ENCODE peak calls at places on chromosomes 5 and 9, in nine cellular contexts. One of them, this sample, is unnamed. For H3K9me3, the result is how much of the 10 kb centered on the place peaks cover.

GRCh38 chr9:132572921-132573320 is 9.5 kb upstream of the BARHL1 start:
- DNase-seq in pancreas: no peak
- DNase-seq in heart left ventricle: no peak
- DNase-seq in GM23248: peak
- DNase-seq in HCT116: no peak
- DNase-seq in A673: no peak
- DNase-seq in cardiac muscle cell: peak
- DNase-seq in kidney: peak
- DNase-seq in right cardiac atrium: no peak
- DNase-seq in this sample: no peak

GRCh38 chr5:71938886-71939285 is 168.4 kb upstream of the MAP1B start:
- DNase-seq in pancreas: peak
- DNase-seq in heart left ventricle: no peak
- DNase-seq in GM23248: no peak
- DNase-seq in HCT116: no peak
- DNase-seq in A673: no peak
- DNase-seq in cardiac muscle cell: no peak
- DNase-seq in kidney: no peak
- DNase-seq in right cardiac atrium: peak
- DNase-seq in this sample: no peak

GRCh38 chr9:94900222-94901018 is 173.9 kb downstream of the AOPEP start:
- DNase-seq in pancreas: no peak
- DNase-seq in heart left ventricle: no peak
- DNase-seq in GM23248: peak
- DNase-seq in HCT116: no peak
- DNase-seq in A673: peak
- DNase-seq in cardiac muscle cell: peak
- DNase-seq in kidney: no peak
- DNase-seq in right cardiac atrium: no peak
- DNase-seq in this sample: no peak

GRCh38 chr9:20066120-20066519 is 277.3 kb upstream of the SLC24A2 start:
- DNase-seq in pancreas: no peak
- DNase-seq in heart left ventricle: no peak
- DNase-seq in GM23248: no peak
- DNase-seq in HCT116: no peak
- DNase-seq in A673: peak
- DNase-seq in cardiac muscle cell: no peak
- DNase-seq in kidney: no peak
- DNase-seq in right cardiac atrium: no peak
- DNase-seq in this sample: no peak

GRCh38 chr5:131224387-131225191 is 39.3 kb upstream of the CDC42SE2 start:
- DNase-seq in pancreas: peak
- DNase-seq in heart left ventricle: peak
- DNase-seq in GM23248: no peak
- DNase-seq in HCT116: no peak
- DNase-seq in A673: no peak
- DNase-seq in cardiac muscle cell: no peak
- DNase-seq in kidney: no peak
- DNase-seq in right cardiac atrium: peak
- DNase-seq in this sample: peak

GRCh38 chr9:126491256-126491879 is 122.4 kb upstream of the LMX1B start:
- DNase-seq in pancreas: no peak
- DNase-seq in heart left ventricle: no peak
- DNase-seq in GM23248: peak
- DNase-seq in HCT116: no peak
- DNase-seq in A673: peak
- DNase-seq in cardiac muscle cell: peak
- DNase-seq in kidney: peak
- DNase-seq in right cardiac atrium: peak
- DNase-seq in this sample: no peak

GRCh38 chr5:9898319-9898718 is 268.2 kb upstream of the TAS2R1 start:
- DNase-seq in pancreas: peak
- DNase-seq in heart left ventricle: no peak
- DNase-seq in GM23248: peak
- DNase-seq in HCT116: peak
- DNase-seq in A673: peak
- DNase-seq in cardiac muscle cell: peak
- DNase-seq in kidney: no peak
- DNase-seq in right cardiac atrium: no peak
- DNase-seq in this sample: no peak

GRCh38 chr5:181160144-181160754 is 12.9 kb downstream of the OR2V2 start:
- DNase-seq in pancreas: no peak
- DNase-seq in heart left ventricle: no peak
- DNase-seq in GM23248: peak
- DNase-seq in HCT116: no peak
- DNase-seq in A673: peak
- DNase-seq in cardiac muscle cell: peak
- DNase-seq in kidney: no peak
- DNase-seq in right cardiac atrium: peak
- DNase-seq in this sample: no peak

GRCh38 chr5:177389368-177390169 is 5.3 kb downstream of the SLC34A1 start:
- DNase-seq in pancreas: no peak
- DNase-seq in heart left ventricle: no peak
- DNase-seq in GM23248: peak
- DNase-seq in HCT116: peak
- DNase-seq in A673: no peak
- DNase-seq in cardiac muscle cell: peak
- DNase-seq in kidney: no peak
- DNase-seq in right cardiac atrium: no peak
- DNase-seq in this sample: no peak

GRCh38 chr5:37222181-37222580 is 27.0 kb downstream of the CPLANE1 start:
- DNase-seq in pancreas: no peak
- DNase-seq in heart left ventricle: no peak
- DNase-seq in GM23248: no peak
- DNase-seq in HCT116: no peak
- DNase-seq in A673: no peak
- DNase-seq in cardiac muscle cell: no peak
- DNase-seq in kidney: no peak
- DNase-seq in right cardiac atrium: no peak
- DNase-seq in this sample: no peak

GRCh38 chr5:169249001-169249400 is 51.9 kb downstream of the SLIT3 start:
- DNase-seq in pancreas: no peak
- DNase-seq in heart left ventricle: no peak
- DNase-seq in GM23248: no peak
- DNase-seq in HCT116: no peak
- DNase-seq in A673: no peak
- DNase-seq in cardiac muscle cell: no peak
- DNase-seq in kidney: no peak
- DNase-seq in right cardiac atrium: no peak
- DNase-seq in this sample: no peak

GRCh38 chr5:150209020-150209635 is 19.3 kb downstream of the SLC6A7 start:
- DNase-seq in pancreas: peak
- DNase-seq in heart left ventricle: no peak
- DNase-seq in GM23248: peak
- DNase-seq in HCT116: no peak
- DNase-seq in A673: no peak
- DNase-seq in cardiac muscle cell: peak
- DNase-seq in kidney: peak
- DNase-seq in right cardiac atrium: no peak
- DNase-seq in this sample: peak

GRCh38 chr5:44828719-44829118 is 20.0 kb downstream of the MRPS30 start:
- DNase-seq in pancreas: no peak
- DNase-seq in heart left ventricle: no peak
- DNase-seq in GM23248: no peak
- DNase-seq in HCT116: no peak
- DNase-seq in A673: no peak
- DNase-seq in cardiac muscle cell: no peak
- DNase-seq in kidney: no peak
- DNase-seq in right cardiac atrium: no peak
- DNase-seq in this sample: no peak

GRCh38 chr5:150175536-150175935 is 9.0 kb downstream of the CDX1 start:
- DNase-seq in pancreas: no peak
- DNase-seq in heart left ventricle: no peak
- DNase-seq in GM23248: peak
- DNase-seq in HCT116: peak
- DNase-seq in A673: peak
- DNase-seq in cardiac muscle cell: peak
- DNase-seq in kidney: no peak
- DNase-seq in right cardiac atrium: no peak
- DNase-seq in this sample: no peak

GRCh38 chr5:178462846-178463245 is 127.3 kb downstream of the COL23A1 start:
- DNase-seq in pancreas: no peak
- DNase-seq in heart left ventricle: no peak
- DNase-seq in GM23248: no peak
- DNase-seq in HCT116: no peak
- DNase-seq in A673: no peak
- DNase-seq in cardiac muscle cell: no peak
- DNase-seq in kidney: peak
- DNase-seq in right cardiac atrium: no peak
- DNase-seq in this sample: no peak

GRCh38 chr9:27247756-27248155 is 49.2 kb downstream of the EQTN start:
- DNase-seq in pancreas: peak
- DNase-seq in heart left ventricle: no peak
- DNase-seq in GM23248: peak
- DNase-seq in HCT116: peak
- DNase-seq in A673: peak
- DNase-seq in cardiac muscle cell: peak
- DNase-seq in kidney: no peak
- DNase-seq in right cardiac atrium: peak
- DNase-seq in this sample: peak

GRCh38 chr5:79588645-79589044 is 23.6 kb upstream of the TENT2 start:
- DNase-seq in pancreas: no peak
- DNase-seq in heart left ventricle: no peak
- DNase-seq in GM23248: no peak
- DNase-seq in HCT116: no peak
- DNase-seq in A673: no peak
- DNase-seq in cardiac muscle cell: no peak
- DNase-seq in kidney: no peak
- DNase-seq in right cardiac atrium: no peak
- DNase-seq in this sample: no peak

DNA sequence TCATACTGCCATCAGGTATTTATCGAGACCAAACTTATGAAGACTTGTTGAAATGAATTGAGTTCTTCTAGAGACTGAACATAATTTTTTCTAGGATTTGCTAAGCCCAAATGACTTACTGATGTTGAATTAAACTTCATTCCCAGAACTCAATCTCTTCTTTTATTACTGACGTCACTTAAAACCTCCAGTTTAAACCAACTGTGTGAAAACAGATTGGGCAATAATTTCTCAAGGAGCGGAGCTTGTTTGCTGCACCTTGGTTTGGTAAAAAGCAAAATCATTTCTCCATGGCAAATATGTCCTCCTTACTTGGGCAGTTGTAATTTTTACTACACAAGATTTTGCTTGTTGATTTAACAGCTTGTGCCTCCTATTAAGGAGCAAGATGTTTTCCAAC is 37.4 kb downstream of the CFAP90 start:
- DNase-seq in pancreas: no peak
- DNase-seq in heart left ventricle: no peak
- DNase-seq in GM23248: no peak
- DNase-seq in HCT116: no peak
- DNase-seq in A673: no peak
- DNase-seq in cardiac muscle cell: no peak
- DNase-seq in kidney: no peak
- DNase-seq in right cardiac atrium: no peak
- DNase-seq in this sample: no peak
- H3K27ac ChIP-seq in pancreas: no peak
- H3K27ac ChIP-seq in heart left ventricle: no peak
- H3K27ac ChIP-seq in GM23248: no peak
- H3K27ac ChIP-seq in HCT116: no peak
- H3K27ac ChIP-seq in A673: no peak
- H3K27ac ChIP-seq in cardiac muscle cell: no peak
- H3K27ac ChIP-seq in kidney: no peak
- H3K27ac ChIP-seq in right cardiac atrium: no peak
- H3K27ac ChIP-seq in this sample: no peak

GRCh38 chr9:69885931-69886330 is 65.3 kb downstream of the CFAP95 start:
- DNase-seq in pancreas: no peak
- DNase-seq in heart left ventricle: no peak
- DNase-seq in GM23248: peak
- DNase-seq in HCT116: no peak
- DNase-seq in A673: no peak
- DNase-seq in cardiac muscle cell: no peak
- DNase-seq in kidney: no peak
- DNase-seq in right cardiac atrium: no peak
- DNase-seq in this sample: no peak
- H3K9me3 ChIP-seq in pancreas: under half
- H3K9me3 ChIP-seq in heart left ventricle: under half
- H3K9me3 ChIP-seq in GM23248: under half
- H3K9me3 ChIP-seq in HCT116: under half
- H3K9me3 ChIP-seq in A673: under half
- H3K9me3 ChIP-seq in cardiac muscle cell: under half
- H3K9me3 ChIP-seq in kidney: under half
- H3K9me3 ChIP-seq in right cardiac atrium: under half
- H3K9me3 ChIP-seq in this sample: under half

GRCh38 chr9:78713746-78714405 is 417.0 kb downstream of the PSAT1 start:
- DNase-seq in pancreas: no peak
- DNase-seq in heart left ventricle: no peak
- DNase-seq in GM23248: peak
- DNase-seq in HCT116: no peak
- DNase-seq in A673: peak
- DNase-seq in cardiac muscle cell: no peak
- DNase-seq in kidney: no peak
- DNase-seq in right cardiac atrium: no peak
- DNase-seq in this sample: no peak
- H3K27ac ChIP-seq in pancreas: no peak
- H3K27ac ChIP-seq in heart left ventricle: no peak
- H3K27ac ChIP-seq in GM23248: peak
- H3K27ac ChIP-seq in HCT116: no peak
- H3K27ac ChIP-seq in A673: no peak
- H3K27ac ChIP-seq in cardiac muscle cell: no peak
- H3K27ac ChIP-seq in kidney: no peak
- H3K27ac ChIP-seq in right cardiac atrium: no peak
- H3K27ac ChIP-seq in this sample: no peak

GRCh38 chr5:8895599-8895998 is 650.3 kb downstream of the SEMA5A start:
- DNase-seq in pancreas: no peak
- DNase-seq in heart left ventricle: no peak
- DNase-seq in GM23248: no peak
- DNase-seq in HCT116: no peak
- DNase-seq in A673: no peak
- DNase-seq in cardiac muscle cell: no peak
- DNase-seq in kidney: no peak
- DNase-seq in right cardiac atrium: no peak
- DNase-seq in this sample: no peak
- H3K9me3 ChIP-seq in pancreas: under half
- H3K9me3 ChIP-seq in heart left ventricle: under half
- H3K9me3 ChIP-seq in GM23248: under half
- H3K9me3 ChIP-seq in HCT116: under half
- H3K9me3 ChIP-seq in A673: under half
- H3K9me3 ChIP-seq in cardiac muscle cell: under half
- H3K9me3 ChIP-seq in kidney: under half
- H3K9me3 ChIP-seq in right cardiac atrium: under half
- H3K9me3 ChIP-seq in this sample: under half

GRCh38 chr9:98809311-98810105 is 2.0 kb downstream of the GALNT12 start:
- DNase-seq in pancreas: no peak
- DNase-seq in heart left ventricle: no peak
- DNase-seq in GM23248: no peak
- DNase-seq in HCT116: no peak
- DNase-seq in A673: no peak
- DNase-seq in cardiac muscle cell: peak
- DNase-seq in kidney: no peak
- DNase-seq in right cardiac atrium: no peak
- DNase-seq in this sample: no peak
- H3K27ac ChIP-seq in pancreas: peak
- H3K27ac ChIP-seq in heart left ventricle: no peak
- H3K27ac ChIP-seq in GM23248: no peak
- H3K27ac ChIP-seq in HCT116: peak
- H3K27ac ChIP-seq in A673: no peak
- H3K27ac ChIP-seq in cardiac muscle cell: no peak
- H3K27ac ChIP-seq in kidney: no peak
- H3K27ac ChIP-seq in right cardiac atrium: no peak
- H3K27ac ChIP-seq in this sample: no peak

GRCh38 chr5:2330325-2330724 is 421.2 kb downstream of the IRX2 start:
- DNase-seq in pancreas: no peak
- DNase-seq in heart left ventricle: no peak
- DNase-seq in GM23248: no peak
- DNase-seq in HCT116: no peak
- DNase-seq in A673: no peak
- DNase-seq in cardiac muscle cell: no peak
- DNase-seq in kidney: no peak
- DNase-seq in right cardiac atrium: no peak
- DNase-seq in this sample: no peak
- H3K9me3 ChIP-seq in pancreas: under half
- H3K9me3 ChIP-seq in heart left ventricle: under half
- H3K9me3 ChIP-seq in GM23248: under half
- H3K9me3 ChIP-seq in HCT116: under half
- H3K9me3 ChIP-seq in A673: under half
- H3K9me3 ChIP-seq in cardiac muscle cell: under half
- H3K9me3 ChIP-seq in kidney: under half
- H3K9me3 ChIP-seq in right cardiac atrium: under half
- H3K9me3 ChIP-seq in this sample: under half

This sample was measured in tibial artery.